ENCODE peak calls at places on chromosomes 2 and 18, in nine cellular contexts. S is tibial artery; J is fibroblast of lung; M is AG04450; E is Peyer's patch; L is pancreas; A is CD8-positive, alpha-beta T cell; Q is OCI-LY7; Y is heart right ventricle. Z is an unnamed sample. For H3K9me3, the result is how much of the 10 kb centered on the place peaks cover.

GRCh38 chr18:8912348-8913057 is 190.0 kb upstream of the NDUFV2 start:
- DNase-seq in L (no peak), M (no peak), J (no peak), Q (peak), E (peak), Y (no peak), S (no peak), A (no peak), Z (no peak)

GRCh38 chr2:45210466-45211195 is 201.4 kb upstream of the SIX2 start:
- DNase-seq in Y (no peak), A (no peak), E (no peak), J (no peak), M (peak), S (no peak), Q (peak), L (no peak), Z (no peak)

GRCh38 chr2:230326453-230327417 is at the start of gene SP140L:
- DNase-seq in A (peak), S (peak), E (peak), J (peak), Q (peak), L (peak), Y (peak), M (peak), Z (no peak)

GRCh38 chr2:100818606-100819364 is 1.2 kb upstream of the NPAS2 start:
- DNase-seq in Y (peak), Q (no peak), S (peak), J (peak), L (peak), E (peak), M (peak), A (no peak), Z (peak)

GRCh38 chr18:7059276-7059675 is 58.3 kb downstream of the LAMA1 start:
- DNase-seq in M (no peak), Y (no peak), S (no peak), E (no peak), A (no peak), L (no peak), J (no peak), Q (no peak), Z (no peak)

GRCh38 chr2:204050681-204051080 is 114.1 kb downstream of the ICOS start:
- DNase-seq in S (no peak), M (no peak), J (no peak), A (no peak), E (no peak), L (no peak), Y (no peak), Q (no peak), Z (no peak)

GRCh38 chr2:95030496-95030895 is 5.0 kb downstream of the MAL start:
- DNase-seq in L (no peak), Y (no peak), M (no peak), J (peak), Q (no peak), E (no peak), S (no peak), A (no peak), Z (no peak)

GRCh38 chr2:3761328-3761727 is 58.0 kb downstream of the DCDC2C start:
- DNase-seq in Q (no peak), L (no peak), Y (no peak), J (no peak), S (no peak), A (no peak), M (no peak), E (no peak), Z (no peak)

GRCh38 chr2:33272001-33272400 is 204.4 kb upstream of the RASGRP3 start:
- DNase-seq in Q (peak), E (no peak), A (no peak), Y (no peak), L (no peak), S (no peak), J (peak), M (no peak), Z (no peak)

GRCh38 chr18:26335139-26335933 is 109.1 kb downstream of the TAF4B start:
- DNase-seq in J (peak), Q (no peak), S (no peak), Y (no peak), E (no peak), A (no peak), M (no peak), L (no peak), Z (no peak)

GRCh38 chr2:229282758-229283546 is 11.9 kb upstream of the PID1 start:
- DNase-seq in Q (no peak), S (no peak), E (peak), J (peak), A (no peak), Y (no peak), M (peak), L (no peak), Z (peak)

GRCh38 chr18:12744103-12744502 is 41.3 kb downstream of the PSMG2 start:
- DNase-seq in S (no peak), J (peak), A (no peak), Y (no peak), Q (peak), L (no peak), M (peak), E (no peak), Z (no peak)

GRCh38 chr18:59639821-59640220 is 57.4 kb downstream of the CCBE1 start:
- DNase-seq in M (no peak), L (no peak), E (no peak), A (no peak), Q (no peak), S (no peak), J (no peak), Y (no peak), Z (no peak)

GRCh38 chr2:221488134-221488807 is 83.8 kb downstream of the EPHA4 start:
- DNase-seq in S (no peak), L (no peak), M (no peak), J (no peak), Y (no peak), A (no peak), E (no peak), Q (no peak), Z (no peak)

GRCh38 chr2:54619660-54620231 is 103.7 kb upstream of the EML6 start:
- DNase-seq in J (no peak), S (no peak), Y (no peak), E (no peak), M (no peak), L (no peak), Q (no peak), A (no peak), Z (no peak)

GRCh38 chr2:136106505-136106904 is 11.4 kb downstream of the CXCR4 start:
- DNase-seq in Y (no peak), Q (no peak), L (no peak), S (no peak), M (no peak), A (no peak), E (no peak), J (no peak), Z (no peak)

GRCh38 chr18:23307567-23308295 is 145.4 kb upstream of the RIOK3 start:
- DNase-seq in A (no peak), Q (peak), S (no peak), Y (no peak), M (no peak), E (peak), L (no peak), J (peak), Z (no peak)
- H3K27ac ChIP-seq in A (no peak), Q (no peak), S (no peak), Y (no peak), M (no peak), E (no peak), L (no peak), J (no peak), Z (peak)

DNA sequence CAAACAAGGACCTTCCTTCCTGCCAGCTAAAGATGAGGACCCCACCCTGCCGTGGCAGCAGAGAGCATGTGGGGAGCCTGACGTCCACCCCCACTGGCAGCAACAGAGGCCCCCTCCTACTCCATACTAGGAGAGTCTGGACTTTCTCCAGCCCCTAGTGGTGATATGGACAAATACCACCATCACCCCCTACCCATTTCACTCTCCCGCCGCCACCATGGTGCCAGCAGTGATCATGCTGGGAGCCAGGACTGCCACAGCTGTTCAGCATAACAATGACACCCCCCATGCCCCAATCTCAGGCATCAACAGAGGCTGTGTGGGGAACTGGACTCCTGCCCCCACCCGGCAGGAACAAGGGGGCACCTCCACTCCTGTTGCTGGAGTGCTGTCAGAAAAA is 42.7 kb upstream of the ATP9B start:
- DNase-seq in E (no peak), A (no peak), J (no peak), L (no peak), M (no peak), Y (no peak), S (no peak), Q (no peak), Z (no peak)
- H3K9me3 ChIP-seq in E (under half), A (under half), J (under half), L (under half), M (under half), Y (under half), S (under half), Q (under half), Z (under half)

GRCh38 chr2:238015705-238016104 is 45.1 kb upstream of the SCLY start:
- DNase-seq in Q (peak), Y (no peak), A (no peak), J (no peak), M (no peak), S (no peak), L (no peak), E (no peak), Z (no peak)
- TF ChIP-seq CTCF in Q (peak), Y (no peak), A (no peak), J (peak), M (no peak), S (no peak), L (no peak), E (no peak), Z (no peak)

GRCh38 chr2:197201874-197202273 is 108.7 kb downstream of the ANKRD44 start:
- DNase-seq in E (no peak), L (no peak), A (no peak), M (no peak), J (no peak), Y (no peak), Q (no peak), S (no peak), Z (no peak)

GRCh38 chr2:197207608-197208007 is 103.0 kb downstream of the ANKRD44 start:
- DNase-seq in A (no peak), M (no peak), S (no peak), J (no peak), Y (no peak), E (no peak), L (no peak), Q (no peak), Z (no peak)

GRCh38 chr2:197207106-197207505 is 103.5 kb downstream of the ANKRD44 start:
- DNase-seq in M (no peak), Q (no peak), E (no peak), A (no peak), J (peak), S (no peak), L (no peak), Y (no peak), Z (no peak)

GRCh38 chr2:197205590-197206215 is 104.9 kb downstream of the ANKRD44 start:
- DNase-seq in M (no peak), J (no peak), A (peak), Q (peak), L (no peak), Y (no peak), S (no peak), E (peak), Z (no peak)

GRCh38 chr2:197204855-197205254 is 105.7 kb downstream of the ANKRD44 start:
- DNase-seq in S (no peak), Q (no peak), A (no peak), M (no peak), L (no peak), J (peak), Y (no peak), E (no peak), Z (no peak)
- H3K27ac ChIP-seq in S (peak), Q (peak), A (peak), M (no peak), L (no peak), J (no peak), Y (no peak), E (peak), Z (peak)

DNA sequence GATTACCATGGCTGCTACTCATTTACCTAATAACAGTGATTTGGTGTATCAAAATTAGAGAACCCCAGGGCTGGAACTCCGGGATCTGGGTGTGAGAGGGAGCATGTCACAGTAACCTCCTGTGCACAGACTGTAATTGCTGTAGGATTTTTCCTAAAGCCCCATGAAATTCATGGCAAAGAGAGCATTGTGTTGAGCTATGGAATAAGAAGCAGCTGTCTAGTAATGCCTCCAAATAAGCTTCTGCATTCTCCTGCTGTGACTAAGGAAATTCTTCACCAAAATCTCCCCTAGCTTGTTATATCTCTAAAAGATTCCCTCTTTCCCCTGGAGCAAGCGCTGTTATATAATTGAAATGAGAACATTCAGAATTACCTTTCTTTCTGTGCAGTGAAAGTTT is 158.1 kb upstream of the SPATS2L start:
- DNase-seq in L (no peak), Q (no peak), A (no peak), J (no peak), Y (no peak), S (no peak), M (no peak), E (no peak), Z (no peak)
- H3K9me3 ChIP-seq in L (under half), Q (under half), A (under half), J (under half), Y (under half), S (under half), M (under half), E (under half), Z (under half)

GRCh38 chr2:102591646-102592045 is 27.7 kb upstream of the SLC9A2 start:
- DNase-seq in L (no peak), Q (no peak), E (no peak), J (no peak), Y (no peak), S (no peak), M (no peak), A (no peak), Z (no peak)

GRCh38 chr2:102593516-102593915 is 25.8 kb upstream of the SLC9A2 start:
- DNase-seq in S (no peak), A (no peak), Q (no peak), M (no peak), L (no peak), J (no peak), Y (no peak), E (no peak), Z (no peak)

GRCh38 chr2:102588213-102588939 is 31.0 kb upstream of the SLC9A2 start:
- DNase-seq in A (no peak), E (no peak), S (no peak), J (no peak), M (no peak), Q (no peak), L (no peak), Y (no peak), Z (no peak)

GRCh38 chr2:102589444-102589843 is 29.9 kb upstream of the SLC9A2 start:
- DNase-seq in E (no peak), M (no peak), J (no peak), Y (no peak), S (no peak), Q (no peak), L (no peak), A (no peak), Z (no peak)

GRCh38 chr2:102592601-102593000 is 26.8 kb upstream of the SLC9A2 start:
- DNase-seq in A (no peak), J (no peak), Q (no peak), M (no peak), E (peak), S (no peak), L (no peak), Y (no peak), Z (no peak)
- TF ChIP-seq CTCF in A (no peak), J (peak), Q (peak), M (peak), E (no peak), S (no peak), L (no peak), Y (no peak), Z (peak)